ENCODE peak calls at places on chromosomes 5 and 9, in four cellular contexts. L, G, J and V are unnamed samples.

GRCh38 chr5:72955143-72955767 is 586 bp upstream of the FCHO2 start:
- DNase-seq in L (peak), G (peak), J (no peak), V (no peak)

GRCh38 chr9:105881654-105882349 is 187.5 kb downstream of the TMEM38B start:
- DNase-seq in L (peak), G (peak), J (peak), V (peak)

GRCh38 chr5:134095887-134096589 is 18.4 kb upstream of the TCF7 start:
- DNase-seq in L (no peak), G (no peak), J (no peak), V (no peak)

GRCh38 chr9:128704356-128704670 is 2.0 kb downstream of the PKN3 start:
- DNase-seq in L (no peak), G (no peak), J (no peak), V (no peak)

GRCh38 chr9:94534901-94535300 is 20.0 kb upstream of the PCAT7 start:
- DNase-seq in L (no peak), G (no peak), J (no peak), V (no peak)

GRCh38 chr9:129552064-129552463 is 68.8 kb downstream of the C9orf50 start:
- DNase-seq in L (no peak), G (no peak), J (no peak), V (no peak)

GRCh38 chr5:145983461-145983860 is 47.1 kb downstream of the SH3RF2 start:
- DNase-seq in L (no peak), G (no peak), J (no peak), V (no peak)

GRCh38 chr5:161302557-161302956 is 244.0 kb downstream of the GABRB2 start:
- DNase-seq in L (no peak), G (no peak), J (no peak), V (no peak)

GRCh38 chr5:149517461-149518122 is 33.6 kb downstream of the CSNK1A1 start:
- DNase-seq in L (no peak), G (no peak), J (no peak), V (no peak)

GRCh38 chr5:129906177-129906887 is 2.1 kb downstream of the CHSY3 start:
- DNase-seq in L (no peak), G (peak), J (peak), V (no peak)

GRCh38 chr9:2459756-2460155 is 161.8 kb upstream of the VLDLR start:
- DNase-seq in L (no peak), G (no peak), J (no peak), V (no peak)

GRCh38 chr5:172407241-172407691 is 47.1 kb downstream of the SH3PXD2B start:
- DNase-seq in L (no peak), G (no peak), J (no peak), V (no peak)

GRCh38 chr5:138402640-138403039 is 36.2 kb upstream of the REEP2 start:
- DNase-seq in L (no peak), G (no peak), J (no peak), V (no peak)

GRCh38 chr5:154220625-154221024 is 30.1 kb downstream of the GALNT10 start:
- DNase-seq in L (no peak), G (no peak), J (peak), V (no peak)

GRCh38 chr5:131977212-131977604 is 31.7 kb upstream of the MEIKIN start:
- DNase-seq in L (no peak), G (no peak), J (no peak), V (no peak)

GRCh38 chr5:151264113-151264512 is 11.1 kb downstream of the GM2A start:
- DNase-seq in L (no peak), G (no peak), J (peak), V (no peak)

GRCh38 chr9:125405938-125406811 is 144.5 kb downstream of the GAPVD1 start:
- DNase-seq in L (no peak), G (no peak), J (peak), V (no peak)

GRCh38 chr9:70639853-70640814 is 225.7 kb upstream of the KLF9 start:
- DNase-seq in L (no peak), G (no peak), J (peak), V (no peak)

GRCh38 chr9:128169925-128170324 is 9.9 kb downstream of the BBLN start:
- DNase-seq in L (no peak), G (no peak), J (no peak), V (no peak)

GRCh38 chr5:10457682-10458574 is 16.2 kb downstream of the ROPN1L start:
- DNase-seq in L (no peak), G (no peak), J (no peak), V (no peak)

GRCh38 chr9:99824378-99825157 is 2.9 kb downstream of the NR4A3 start:
- DNase-seq in L (peak), G (peak), J (peak), V (peak)

GRCh38 chr5:41649659-41650058 is 139.3 kb upstream of the PLCXD3 start:
- DNase-seq in L (no peak), G (no peak), J (no peak), V (no peak)

GRCh38 chr5:61460471-61460870 is 128.4 kb downstream of the ZSWIM6 start:
- DNase-seq in L (no peak), G (no peak), J (no peak), V (no peak)

GRCh38 chr5:132759114-132760042 is 12.2 kb downstream of the CCNI2 start:
- DNase-seq in L (peak), G (no peak), J (no peak), V (no peak)

GRCh38 chr5:5017827-5018559 is 122.1 kb upstream of the ADAMTS16 start:
- DNase-seq in L (no peak), G (no peak), J (no peak), V (no peak)

GRCh38 chr5:169116961-169117461 is 183.9 kb downstream of the SLIT3 start:
- DNase-seq in L (no peak), G (no peak), J (no peak), V (no peak)

GRCh38 chr5:91641730-91642350 is 258.7 kb upstream of the ARRDC3 start:
- DNase-seq in L (no peak), G (no peak), J (peak), V (no peak)

GRCh38 chr9:4933177-4933576 is 51.9 kb upstream of the JAK2 start:
- DNase-seq in L (no peak), G (no peak), J (peak), V (no peak)

GRCh38 chr9:76333964-76334363 is 60.3 kb downstream of the RFK start:
- DNase-seq in L (no peak), G (no peak), J (no peak), V (no peak)

GRCh38 chr5:74337252-74338100 is 303.1 kb downstream of the ENC1 start:
- DNase-seq in L (no peak), G (no peak), J (no peak), V (no peak)

GRCh38 chr5:110053205-110053604 is 363.5 kb downstream of the MAN2A1 start:
- DNase-seq in L (no peak), G (no peak), J (no peak), V (no peak)

GRCh38 chr9:78668148-78668825 is 371.4 kb downstream of the PSAT1 start:
- DNase-seq in L (no peak), G (no peak), J (peak), V (no peak)

GRCh38 chr5:145056805-145057204 is 778.3 kb downstream of the PRELID2 start:
- DNase-seq in L (no peak), G (no peak), J (no peak), V (no peak)

GRCh38 chr9:95626885-95627558 is 110.3 kb upstream of the PTCH1 start:
- DNase-seq in L (peak), G (peak), J (no peak), V (peak)

GRCh38 chr9:92247296-92247695 is 46.2 kb downstream of the IARS1 start:
- DNase-seq in L (no peak), G (no peak), J (no peak), V (no peak)

GRCh38 chr9:137156567-137157375 is 13.1 kb downstream of the LRRC26 start:
- DNase-seq in L (no peak), G (no peak), J (peak), V (peak)

GRCh38 chr9:34334337-34334824 is 5.0 kb downstream of the NUDT2 start:
- DNase-seq in L (no peak), G (no peak), J (no peak), V (no peak)

GRCh38 chr9:34335376-34335775 is 6.0 kb downstream of the NUDT2 start:
- DNase-seq in L (no peak), G (no peak), J (no peak), V (no peak)

GRCh38 chr9:34334916-34335315 is 5.5 kb downstream of the NUDT2 start:
- DNase-seq in L (no peak), G (no peak), J (no peak), V (no peak)

GRCh38 chr9:34338664-34339063 is 9.3 kb downstream of the NUDT2 start:
- DNase-seq in L (no peak), G (no peak), J (no peak), V (no peak)

DNA sequence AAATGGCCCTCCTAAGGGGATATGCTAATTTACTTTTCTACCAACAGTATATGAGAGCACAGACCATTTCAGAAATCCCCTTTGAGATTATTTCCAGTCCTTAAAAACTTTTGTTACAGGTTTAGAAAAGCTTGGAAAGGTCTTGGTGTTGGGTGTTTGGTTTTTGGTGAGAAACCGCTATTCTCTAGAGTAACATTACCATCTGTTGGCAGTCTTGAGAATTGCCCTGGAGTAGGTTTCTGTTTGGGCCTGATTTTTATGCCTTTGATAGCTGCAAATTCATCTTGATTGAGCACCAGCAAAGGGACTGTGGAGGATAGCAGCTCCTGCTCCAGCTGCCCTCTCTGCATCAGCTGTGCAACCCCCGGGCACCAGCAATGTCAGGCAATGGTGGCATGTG is 8.0 kb downstream of the NUDT2 start:
- DNase-seq in L (no peak), G (no peak), J (no peak), V (no peak)
- TF ChIP-seq CTCF in L (no peak), G (no peak), J (no peak), V (no peak)

GRCh38 chr5:178793156-178793555 is 62.7 kb upstream of the ZNF354A start:
- DNase-seq in L (no peak), G (no peak), J (peak), V (no peak)
- TF ChIP-seq CTCF in L (peak), G (no peak), J (no peak), V (no peak)

DNA sequence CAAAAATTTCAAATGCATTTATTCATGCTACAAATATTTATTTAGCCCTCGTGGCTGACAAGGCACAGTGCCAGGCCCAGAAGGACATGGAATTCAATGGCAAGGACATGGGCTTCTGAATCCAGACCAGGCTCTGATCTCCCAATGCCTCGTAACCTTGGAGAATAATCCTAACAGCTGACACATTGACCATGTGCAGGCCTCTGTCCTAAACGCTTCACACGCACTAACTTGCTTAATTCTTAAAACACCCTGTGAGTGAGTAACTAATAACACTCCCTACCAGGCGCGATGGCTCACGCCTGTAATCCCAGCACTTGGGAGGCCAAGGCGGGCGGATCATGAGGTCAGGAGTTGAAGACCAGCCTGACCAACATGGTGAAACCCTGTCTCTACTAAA is 33.2 kb downstream of the MYO10 start:
- DNase-seq in L (no peak), G (no peak), J (peak), V (no peak)
- TF ChIP-seq CTCF in L (no peak), G (no peak), J (no peak), V (no peak)

GRCh38 chr5:179142434-179143198 is 82.4 kb downstream of the ZNF354C start:
- DNase-seq in L (no peak), G (no peak), J (peak), V (no peak)

GRCh38 chr5:179146277-179146676 is 86.1 kb downstream of the ZNF354C start:
- DNase-seq in L (no peak), G (no peak), J (no peak), V (no peak)

GRCh38 chr5:179141867-179142266 is 81.7 kb downstream of the ZNF354C start:
- DNase-seq in L (no peak), G (no peak), J (no peak), V (no peak)

GRCh38 chr5:179140293-179140692 is 80.1 kb downstream of the ZNF354C start:
- DNase-seq in L (no peak), G (no peak), J (no peak), V (no peak)

GRCh38 chr5:179143446-179143845 is 83.3 kb downstream of the ZNF354C start:
- DNase-seq in L (no peak), G (no peak), J (no peak), V (no peak)
- TF ChIP-seq CTCF in L (no peak), G (no peak), J (no peak), V (no peak)